ENCODE peak calls at places on chromosomes 2 and 18, in seven cellular contexts. R is hepatocyte, L is brain microvascular endothelial cell, N is uterus, Y is foreskin fibroblast, K is choroid plexus epithelial cell, F is Karpas-422. U is an unnamed sample.

GRCh38 chr2:176104338-176105077 is 2.6 kb upstream of the HOXD11 start:
- DNase-seq in R (no peak), L (no peak), N (peak; percentile 60), Y (peak; percentile 77), K (no peak), F (no peak), U (no peak)

GRCh38 chr2:70241338-70241737 is 7.1 kb downstream of the TIA1 start:
- DNase-seq in R (no peak), L (no peak), N (no peak), Y (no peak), K (peak; percentile 75), F (no peak), U (no peak)

GRCh38 chr2:205053827-205054410 is 508.6 kb downstream of the PARD3B start:
- DNase-seq in R (peak; percentile 6), L (peak; percentile 15), N (no peak), Y (no peak), K (peak; percentile 44), F (no peak), U (no peak)

GRCh38 chr18:79493801-79494211 is 98.1 kb downstream of the NFATC1 start:
- DNase-seq in R (no peak), L (no peak), N (peak; percentile 13), Y (no peak), K (no peak), F (no peak), U (no peak)

GRCh38 chr2:64330691-64331429 is 123.1 kb upstream of the LGALSL start:
- DNase-seq in R (peak; percentile 95), L (peak; percentile 77), N (peak; percentile 84), Y (peak; percentile 74), K (peak; percentile 95), F (peak; percentile 95), U (peak; percentile 46)

GRCh38 chr18:11828772-11829432 is 22.3 kb upstream of the CHMP1B start:
- DNase-seq in R (no peak), L (no peak), N (no peak), Y (no peak), K (no peak), F (no peak), U (no peak)

GRCh38 chr18:23213200-23213599 is 77.9 kb downstream of the CABLES1 start:
- DNase-seq in R (no peak), L (no peak), N (no peak), Y (no peak), K (peak; percentile 51), F (no peak), U (no peak)

GRCh38 chr2:191428141-191428540 is 182.9 kb downstream of the MYO1B start:
- DNase-seq in R (no peak), L (no peak), N (no peak), Y (no peak), K (no peak), F (no peak), U (no peak)

GRCh38 chr2:8374782-8375181 is 307.1 kb upstream of the ID2 start:
- DNase-seq in R (no peak), L (no peak), N (no peak), Y (no peak), K (no peak), F (no peak), U (no peak)

GRCh38 chr2:162524192-162524591 is 180.3 kb downstream of the GCA start:
- DNase-seq in R (peak; percentile 57), L (no peak), N (no peak), Y (no peak), K (peak; percentile 14), F (no peak), U (no peak)

GRCh38 chr2:18362696-18363095 is 197.8 kb downstream of the RDH14 start:
- DNase-seq in R (no peak), L (peak; percentile 96), N (no peak), Y (peak; percentile 91), K (peak; percentile 95), F (no peak), U (peak; percentile 88)

GRCh38 chr2:238602223-238602945 is 175.7 kb downstream of the ASB1 start:
- DNase-seq in R (no peak), L (no peak), N (no peak), Y (no peak), K (no peak), F (no peak), U (no peak)

GRCh38 chr18:78766651-78767533 is 212.7 kb upstream of the SALL3 start:
- DNase-seq in R (no peak), L (no peak), N (no peak), Y (no peak), K (no peak), F (no peak), U (no peak)

GRCh38 chr2:100963026-100963375 is 39.1 kb upstream of the RPL31 start:
- DNase-seq in R (no peak), L (no peak), N (no peak), Y (no peak), K (no peak), F (no peak), U (no peak)

GRCh38 chr2:213221962-213222361 is 62.3 kb upstream of the SPAG16 start:
- DNase-seq in R (no peak), L (peak; percentile 46), N (no peak), Y (no peak), K (peak; percentile 45), F (no peak), U (no peak)

GRCh38 chr18:28637897-28638296 is 461.0 kb upstream of the CDH2 start:
- DNase-seq in R (no peak), L (no peak), N (no peak), Y (no peak), K (peak; percentile 5), F (no peak), U (no peak)

GRCh38 chr2:235539773-235540172 is 45.9 kb downstream of the AGAP1 start:
- DNase-seq in R (no peak), L (no peak), N (no peak), Y (no peak), K (no peak), F (no peak), U (no peak)

GRCh38 chr2:198143793-198144192 is 339.4 kb downstream of the PLCL1 start:
- DNase-seq in R (no peak), L (no peak), N (no peak), Y (no peak), K (no peak), F (no peak), U (no peak)

GRCh38 chr2:127046579-127046978 is 60.4 kb downstream of the BIN1 start:
- DNase-seq in R (no peak), L (no peak), N (no peak), Y (no peak), K (no peak), F (no peak), U (no peak)

GRCh38 chr2:50491541-50492114 is 540.3 kb downstream of the NRXN1 start:
- DNase-seq in R (peak; percentile 54), L (peak; percentile 7), N (no peak), Y (peak; percentile 12), K (peak; percentile 67), F (peak; percentile 57), U (peak; percentile 5)

GRCh38 chr2:239778042-239778811 is 246.9 kb downstream of the NDUFA10 start:
- DNase-seq in R (no peak), L (no peak), N (no peak), Y (no peak), K (no peak), F (no peak), U (no peak)

GRCh38 chr18:63867368-63867767 is 20.1 kb upstream of the SERPINB2 start:
- DNase-seq in R (no peak), L (no peak), N (no peak), Y (no peak), K (no peak), F (no peak), U (no peak)

GRCh38 chr2:233351423-233351822 is 2.9 kb upstream of the DGKD start:
- DNase-seq in R (peak; percentile 3), L (peak; percentile 14), N (no peak), Y (no peak), K (no peak), F (no peak), U (no peak)

GRCh38 chr2:225494100-225494459 is 94.6 kb downstream of the NYAP2 start:
- DNase-seq in R (no peak), L (no peak), N (no peak), Y (no peak), K (no peak), F (no peak), U (no peak)

GRCh38 chr2:160532388-160532787 is 38.8 kb upstream of the RBMS1 start:
- DNase-seq in R (no peak), L (no peak), N (no peak), Y (no peak), K (no peak), F (no peak), U (no peak)

GRCh38 chr2:207632575-207633492 is 7.6 kb upstream of the METTL21A start:
- DNase-seq in R (peak; percentile 43), L (peak; percentile 43), N (no peak), Y (peak; percentile 52), K (peak; percentile 55), F (no peak), U (no peak)

GRCh38 chr2:11309706-11310105 is 34.7 kb downstream of the ROCK2 start:
- DNase-seq in R (no peak), L (no peak), N (no peak), Y (no peak), K (no peak), F (no peak), U (no peak)

GRCh38 chr2:109102588-109103233 is 26.3 kb upstream of the SH3RF3 start:
- DNase-seq in R (no peak), L (no peak), N (no peak), Y (no peak), K (peak; percentile 23), F (no peak), U (no peak)

GRCh38 chr2:122831644-122832043 is 1076.2 kb downstream of the TSN start:
- DNase-seq in R (peak; percentile 12), L (no peak), N (no peak), Y (no peak), K (no peak), F (no peak), U (no peak)

GRCh38 chr18:56246912-56247311 is 391.5 kb downstream of the TXNL1 start:
- DNase-seq in R (no peak), L (no peak), N (no peak), Y (no peak), K (no peak), F (peak; percentile 29), U (no peak)
- H3K4me3 ChIP-seq in R (no peak overlapping the region), L (no peak overlapping the region), N (no peak overlapping the region), Y (no peak overlapping the region), K (no peak overlapping the region), F (no peak overlapping the region), U (no peak overlapping the region)

GRCh38 chr2:12720752-12721151 is 4.0 kb downstream of the TRIB2 start:
- DNase-seq in R (no peak), L (no peak), N (no peak), Y (no peak), K (no peak), F (no peak), U (no peak)
- H3K4me3 ChIP-seq in R (peak overlapping the region; percentile 99), L (peak overlapping the region; percentile 88), N (peak overlapping the region; percentile 96), Y (peak overlapping the region; percentile 85), K (peak overlapping the region; percentile 92), F (peak overlapping the region; percentile 78), U (peak overlapping the region; percentile 86)

DNA sequence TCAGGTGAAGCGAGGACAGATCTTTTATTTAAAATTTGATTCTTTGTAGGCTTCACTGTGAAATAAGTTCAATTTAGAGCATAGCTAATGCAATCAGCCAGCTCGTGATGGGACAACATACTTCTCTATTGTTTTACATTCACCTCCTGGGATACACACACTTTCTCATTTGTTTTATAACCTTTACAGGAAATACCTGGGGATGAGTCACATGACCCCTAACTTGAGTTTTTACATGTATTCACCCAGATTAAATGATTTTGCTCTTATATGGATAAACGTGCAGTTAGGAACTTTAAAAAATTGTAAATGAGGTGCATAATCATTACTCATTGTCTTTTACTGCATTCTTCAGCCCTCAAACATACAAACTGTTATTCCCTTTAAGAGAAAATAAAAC is 152.1 kb downstream of the NEDD4L start:
- DNase-seq in R (no peak), L (no peak), N (no peak), Y (no peak), K (no peak), F (no peak), U (no peak)
- H3K4me3 ChIP-seq in R (no peak overlapping the region), L (no peak overlapping the region), N (peak overlapping the region; percentile 39), Y (peak overlapping the region; percentile 32), K (no peak overlapping the region), F (no peak overlapping the region), U (no peak overlapping the region)

GRCh38 chr2:219420687-219421086 is 2.5 kb downstream of the DES start:
- DNase-seq in R (no peak), L (no peak), N (no peak), Y (no peak), K (no peak), F (no peak), U (no peak)
- H3K4me3 ChIP-seq in R (no peak overlapping the region), L (no peak overlapping the region), N (peak overlapping the region; percentile 75), Y (no peak overlapping the region), K (no peak overlapping the region), F (no peak overlapping the region), U (no peak overlapping the region)

U was measured in AG04449.